ENCODE peak calls at places on chromosomes 11 and 22, in four cellular contexts. X is kidney epithelial cell, A is lower leg skin, P is heart left ventricle. Z is an unnamed sample.
A peak's percentile ranks its signal among the peaks of the same experiment; 100 is the strongest.

GRCh38 chr22:37827056-37827455 is 3.9 kb downstream of the GALR3 start:
- DNase-seq in X (no peak), A (no peak), P (peak; percentile 60), Z (peak; percentile 54)

GRCh38 chr11:46121724-46122477 is 647 bp upstream of the PHF21A start:
- DNase-seq in X (peak; percentile 64), A (peak; percentile 94), P (peak; percentile 80), Z (peak; percentile 75)

GRCh38 chr22:42277988-42278776 is 7.7 kb upstream of the TCF20 start:
- DNase-seq in X (no peak), A (peak; percentile 70), P (no peak), Z (no peak)

GRCh38 chr11:132943737-132944556 is 588.4 kb downstream of the OPCML start:
- DNase-seq in X (no peak), A (no peak), P (no peak), Z (no peak)

GRCh38 chr22:42296381-42296853 is 26.0 kb upstream of the TCF20 start:
- DNase-seq in X (no peak), A (no peak), P (peak; percentile 45), Z (no peak)

GRCh38 chr22:48188211-48188845 is 1425.9 kb downstream of the TBC1D22A start:
- DNase-seq in X (no peak), A (peak; percentile 85), P (no peak), Z (no peak)

GRCh38 chr11:41522391-41522790 is 62.9 kb upstream of the LRRC4C start:
- DNase-seq in X (peak; percentile 10), A (no peak), P (no peak), Z (no peak)

GRCh38 chr22:20526628-20527355 is 19.4 kb downstream of the MED15 start:
- DNase-seq in X (no peak), A (no peak), P (no peak), Z (no peak)

GRCh38 chr11:64687641-64688533 is 35.1 kb downstream of the NRXN2 start:
- DNase-seq in X (no peak), A (no peak), P (no peak), Z (peak; percentile 24)

GRCh38 chr22:41526802-41527799 is 17.2 kb downstream of the POLR3H start:
- DNase-seq in X (no peak), A (no peak), P (peak; percentile 50), Z (peak; percentile 61)

GRCh38 chr11:112467721-112468120 is 207.1 kb upstream of the PLET1 start:
- DNase-seq in X (no peak), A (no peak), P (no peak), Z (peak; percentile 54)

GRCh38 chr11:45665933-45666647 is 668 bp upstream of the CHST1 start:
- DNase-seq in X (no peak), A (no peak), P (peak; percentile 48), Z (peak; percentile 54)

GRCh38 chr22:16954060-16954403 is 54.0 kb downstream of the GAB4 start:
- DNase-seq in X (no peak), A (peak; percentile 82), P (no peak), Z (no peak)

GRCh38 chr11:15863411-15863810 is 492.9 kb downstream of the SOX6 start:
- DNase-seq in X (no peak), A (no peak), P (no peak), Z (no peak)

GRCh38 chr22:49303781-49304461 is 523.8 kb downstream of the BRD1 start:
- DNase-seq in X (no peak), A (peak; percentile 67), P (no peak), Z (no peak)

GRCh38 chr11:85627998-85628770 is at the start of gene TMEM126B:
- DNase-seq in X (peak; percentile 87), A (peak; percentile 100), P (peak; percentile 98), Z (peak; percentile 98)

GRCh38 chr11:114447892-114448291 is 8.6 kb downstream of the REXO2 start:
- DNase-seq in X (no peak), A (no peak), P (no peak), Z (no peak)

GRCh38 chr11:113363996-113364641 is 23.5 kb upstream of the ANKK1 start:
- DNase-seq in X (no peak), A (peak; percentile 71), P (no peak), Z (no peak)

GRCh38 chr22:43008509-43008908 is 6.4 kb downstream of the PACSIN2 start:
- DNase-seq in X (no peak), A (peak; percentile 92), P (no peak), Z (no peak)

GRCh38 chr11:10413268-10413667 is 41.8 kb upstream of the AMPD3 start:
- DNase-seq in X (no peak), A (peak; percentile 53), P (no peak), Z (peak; percentile 61)

GRCh38 chr22:36397767-36398093 is 10.0 kb upstream of the MYH9 start:
- DNase-seq in X (no peak), A (no peak), P (no peak), Z (no peak)

GRCh38 chr11:70630816-70631623 is 232.7 kb downstream of the CTTN start:
- DNase-seq in X (no peak), A (no peak), P (no peak), Z (no peak)

GRCh38 chr11:1766719-1767398 is 3.1 kb upstream of the CTSD start:
- DNase-seq in X (no peak), A (peak; percentile 81), P (peak; percentile 15), Z (peak; percentile 7)

GRCh38 chr11:1305558-1306056 is 3.8 kb downstream of the TOLLIP start:
- DNase-seq in X (no peak), A (peak; percentile 70), P (no peak), Z (no peak)

GRCh38 chr11:119780264-119780953 is 51.4 kb upstream of the NECTIN1 start:
- DNase-seq in X (no peak), A (no peak), P (peak; percentile 58), Z (no peak)

GRCh38 chr11:134478176-134478575 is 66.1 kb upstream of the B3GAT1 start:
- DNase-seq in X (no peak), A (peak; percentile 76), P (no peak), Z (no peak)

GRCh38 chr22:26364066-26365015 is 64.7 kb upstream of the ASPHD2 start:
- DNase-seq in X (peak; percentile 57), A (no peak), P (peak; percentile 49), Z (peak; percentile 37)

GRCh38 chr22:48627203-48627602 is 1200.5 kb downstream of the BRD1 start:
- DNase-seq in X (no peak), A (no peak), P (no peak), Z (no peak)

GRCh38 chr11:45906096-45906682 is 882 bp downstream of the FREY1 start:
- DNase-seq in X (no peak), A (no peak), P (no peak), Z (no peak)

GRCh38 chr22:49370841-49371301 is 456.8 kb downstream of the BRD1 start:
- DNase-seq in X (no peak), A (peak; percentile 56), P (no peak), Z (no peak)

GRCh38 chr11:49533204-49533603 is 324.8 kb upstream of the FOLH1 start:
- DNase-seq in X (no peak), A (no peak), P (no peak), Z (no peak)
- TF ChIP-seq CTCF in X (no peak), A (no peak), P (no peak), Z (no peak)

DNA sequence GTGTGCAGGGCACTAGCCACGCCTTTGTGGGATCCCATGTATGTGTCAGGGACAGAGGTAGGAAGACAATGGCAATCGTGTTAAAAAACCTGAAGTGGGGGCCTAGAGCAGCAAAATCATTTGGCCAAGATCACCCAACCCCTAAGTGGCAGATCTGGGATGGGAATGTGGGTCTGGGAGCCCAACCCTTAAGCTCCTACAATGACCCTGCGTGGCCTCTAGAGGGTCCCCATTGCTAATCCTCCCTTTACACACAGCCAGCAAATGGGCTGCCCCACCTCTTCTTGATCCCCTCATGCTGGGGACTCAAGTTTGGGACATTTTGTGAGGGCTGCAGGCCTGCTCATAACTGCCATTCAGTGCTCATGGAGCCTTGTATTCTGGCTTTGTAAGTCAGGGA is 73.2 kb upstream of the SUSD2 start:
- DNase-seq in X (no peak), A (no peak), P (no peak), Z (no peak)
- TF ChIP-seq CTCF in X (no peak), A (no peak), P (no peak), Z (no peak)

GRCh38 chr11:32884770-32885384 is 7.7 kb upstream of the QSER1 start:
- DNase-seq in X (no peak), A (no peak), P (no peak), Z (no peak)
- TF ChIP-seq CTCF in X (peak; percentile 63), A (no peak), P (peak; percentile 32), Z (no peak)

DNA sequence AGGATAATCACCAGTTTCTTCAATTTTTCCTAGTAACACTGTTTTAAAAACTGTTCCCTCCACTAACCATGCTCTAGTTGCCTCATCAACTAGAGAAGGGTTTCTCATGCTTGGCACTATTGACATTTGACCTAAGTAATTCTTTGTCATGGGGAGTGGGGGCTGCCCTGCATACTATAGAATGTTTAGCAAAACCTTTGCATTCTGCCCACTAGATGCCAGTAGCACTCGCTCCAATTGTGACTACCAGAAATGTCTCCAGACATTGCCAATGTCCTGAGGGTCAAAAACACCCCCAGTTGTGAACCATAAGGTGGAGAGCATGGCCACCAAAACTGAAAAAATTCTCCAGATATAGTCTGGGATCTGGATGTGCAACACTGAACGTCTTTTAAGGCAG is 27.6 kb upstream of the BMAL1 start:
- DNase-seq in X (no peak), A (no peak), P (no peak), Z (no peak)
- TF ChIP-seq CTCF in X (peak; percentile 18), A (no peak), P (no peak), Z (peak; percentile 33)

GRCh38 chr11:73907191-73907590 is 30.4 kb downstream of the PAAF1 start:
- DNase-seq in X (no peak), A (no peak), P (peak; percentile 45), Z (no peak)
- TF ChIP-seq CTCF in X (peak; percentile 10), A (no peak), P (peak; percentile 26), Z (no peak)

DNA sequence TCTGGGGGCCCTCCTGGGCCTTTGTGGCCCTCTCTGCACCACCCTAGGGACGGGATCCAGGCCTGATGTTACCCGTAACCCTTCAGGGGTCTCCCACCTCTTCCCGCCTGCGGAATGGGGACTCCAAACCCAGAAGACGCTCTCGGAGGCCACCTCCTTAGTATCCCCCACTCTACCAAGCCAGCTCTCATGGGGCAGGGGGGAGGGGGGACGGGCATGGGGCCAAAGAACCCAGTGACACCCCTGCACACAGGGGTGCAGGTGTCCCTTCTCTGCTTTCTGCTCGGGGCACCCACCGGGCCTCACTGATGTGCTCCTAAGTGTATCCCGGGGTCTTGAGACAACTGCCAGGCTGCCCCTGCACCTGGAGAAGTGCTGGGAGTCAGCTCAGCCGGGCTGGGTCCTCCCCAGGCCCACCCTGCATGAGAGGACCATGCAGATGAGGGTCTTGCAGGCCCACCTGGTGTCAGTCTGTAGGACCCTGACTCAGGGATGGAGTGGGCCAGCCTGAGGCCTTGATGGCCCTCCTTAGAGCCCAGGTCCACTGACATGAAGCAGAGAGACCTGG is 176.9 kb downstream of the IGLL1 start:
- DNase-seq in X (no peak), A (no peak), P (no peak), Z (no peak)
- TF ChIP-seq CTCF in X (no peak), A (no peak), P (no peak), Z (no peak)

GRCh38 chr11:2929880-2930704 is 872 bp upstream of the PHLDA2 start:
- DNase-seq in X (no peak), A (no peak), P (peak; percentile 61), Z (no peak)

GRCh38 chr11:2927851-2928604 is 1.2 kb downstream of the PHLDA2 start:
- DNase-seq in X (no peak), A (no peak), P (peak; percentile 23), Z (no peak)

GRCh38 chr11:2929511-2929879 is 275 bp upstream of the PHLDA2 start:
- DNase-seq in X (no peak), A (peak; percentile 92), P (peak; percentile 68), Z (no peak)

GRCh38 chr11:2927493-2927800 is 1.8 kb downstream of the PHLDA2 start:
- DNase-seq in X (no peak), A (no peak), P (no peak), Z (no peak)

GRCh38 chr11:2928605-2929510 is at the start of gene PHLDA2:
- DNase-seq in X (no peak), A (peak; percentile 93), P (peak; percentile 64), Z (no peak)
- TF ChIP-seq CTCF in X (no peak), A (no peak), P (no peak), Z (no peak)